ENCODE peak calls at places on chromosomes 16 and 17, in eight cellular contexts. U, F, Q, J, M, L, W and Z are unnamed samples.

GRCh38 chr17:66304304-66305174 is 2.1 kb downstream of the PRKCA start:
- DNase-seq in U (peak), F (no peak), Q (peak), J (peak), M (no peak), L (peak), W (no peak), Z (no peak)

GRCh38 chr17:68297168-68297567 is 5.9 kb downstream of the ARSG start:
- DNase-seq in U (no peak), F (no peak), Q (no peak), J (no peak), M (no peak), L (no peak), W (no peak), Z (no peak)

GRCh38 chr16:11717811-11718210 is 24.8 kb downstream of the TXNDC11 start:
- DNase-seq in U (no peak), F (no peak), Q (no peak), J (no peak), M (no peak), L (no peak), W (no peak), Z (no peak)

GRCh38 chr16:66481943-66482390 is 54.9 kb downstream of the BEAN1 start:
- DNase-seq in U (no peak), F (no peak), Q (no peak), J (no peak), M (no peak), L (no peak), W (no peak), Z (no peak)

GRCh38 chr16:48479319-48479718 is 94.1 kb upstream of the SIAH1 start:
- DNase-seq in U (peak), F (no peak), Q (no peak), J (no peak), M (no peak), L (no peak), W (peak), Z (no peak)

GRCh38 chr16:84752600-84752999 is 52.8 kb downstream of the USP10 start:
- DNase-seq in U (no peak), F (no peak), Q (no peak), J (no peak), M (no peak), L (no peak), W (no peak), Z (no peak)

GRCh38 chr17:71232801-71233559 is 887.8 kb upstream of the SOX9 start:
- DNase-seq in U (no peak), F (no peak), Q (no peak), J (peak), M (no peak), L (no peak), W (no peak), Z (no peak)

GRCh38 chr17:76493505-76494167 is 7.6 kb downstream of the RHBDF2 start:
- DNase-seq in U (no peak), F (no peak), Q (peak), J (no peak), M (no peak), L (no peak), W (no peak), Z (no peak)

GRCh38 chr16:50395763-50396710 is 27.2 kb upstream of the BRD7 start:
- DNase-seq in U (no peak), F (no peak), Q (no peak), J (no peak), M (no peak), L (peak), W (no peak), Z (no peak)

GRCh38 chr16:29729116-29729521 is 16.7 kb downstream of the C16orf54 start:
- DNase-seq in U (peak), F (peak), Q (no peak), J (no peak), M (no peak), L (peak), W (peak), Z (peak)

GRCh38 chr16:24745791-24746190 is 16.3 kb downstream of the TNRC6A start:
- DNase-seq in U (no peak), F (no peak), Q (no peak), J (no peak), M (no peak), L (no peak), W (no peak), Z (no peak)

GRCh38 chr17:8552582-8553320 is 77.8 kb downstream of the MYH10 start:
- DNase-seq in U (no peak), F (no peak), Q (no peak), J (no peak), M (no peak), L (peak), W (peak), Z (peak)

GRCh38 chr16:89890200-89890599 is 16.8 kb downstream of the TCF25 start:
- DNase-seq in U (no peak), F (no peak), Q (no peak), J (no peak), M (no peak), L (no peak), W (no peak), Z (no peak)

GRCh38 chr17:48153711-48154642 is 46.4 kb downstream of the SNX11 start:
- DNase-seq in U (peak), F (no peak), Q (peak), J (peak), M (no peak), L (peak), W (peak), Z (peak)

GRCh38 chr17:40519089-40519775 is 17.8 kb upstream of the TNS4 start:
- DNase-seq in U (no peak), F (peak), Q (no peak), J (no peak), M (no peak), L (no peak), W (no peak), Z (no peak)

GRCh38 chr16:21162661-21163151 is 4.2 kb downstream of the LDAF1 start:
- DNase-seq in U (no peak), F (no peak), Q (no peak), J (peak), M (no peak), L (no peak), W (no peak), Z (peak)

GRCh38 chr17:48814504-48814903 is 2.5 kb downstream of the TTLL6 start:
- DNase-seq in U (peak), F (peak), Q (peak), J (peak), M (peak), L (peak), W (peak), Z (peak)

GRCh38 chr17:44971776-44972483 is 3.8 kb upstream of the C1QL1 start:
- DNase-seq in U (no peak), F (no peak), Q (no peak), J (no peak), M (no peak), L (peak), W (peak), Z (no peak)

GRCh38 chr17:73653810-73654209 is 9.6 kb upstream of the SDK2 start:
- DNase-seq in U (no peak), F (no peak), Q (no peak), J (no peak), M (no peak), L (no peak), W (no peak), Z (no peak)

GRCh38 chr17:73654241-73654640 is 10.0 kb upstream of the SDK2 start:
- DNase-seq in U (no peak), F (no peak), Q (no peak), J (no peak), M (no peak), L (no peak), W (no peak), Z (no peak)

GRCh38 chr17:73658821-73659220 is 14.6 kb upstream of the SDK2 start:
- DNase-seq in U (no peak), F (no peak), Q (no peak), J (no peak), M (no peak), L (no peak), W (no peak), Z (no peak)

GRCh38 chr17:73652886-73653480 is 8.7 kb upstream of the SDK2 start:
- DNase-seq in U (peak), F (no peak), Q (no peak), J (no peak), M (no peak), L (no peak), W (no peak), Z (no peak)

GRCh38 chr17:73657473-73658116 is 13.3 kb upstream of the SDK2 start:
- DNase-seq in U (peak), F (peak), Q (peak), J (peak), M (peak), L (peak), W (peak), Z (no peak)
- TF ChIP-seq CTCF in U (peak), F (peak), Q (peak), J (peak), M (peak), L (peak), W (peak), Z (peak)

GRCh38 chr16:57981636-57982035 is 10.7 kb upstream of the CNGB1 start:
- DNase-seq in U (no peak), F (no peak), Q (no peak), J (peak), M (no peak), L (no peak), W (no peak), Z (no peak)

GRCh38 chr16:57982345-57982744 is 11.4 kb upstream of the CNGB1 start:
- DNase-seq in U (no peak), F (no peak), Q (no peak), J (peak), M (no peak), L (no peak), W (no peak), Z (no peak)

GRCh38 chr16:57977418-57978069 is 6.6 kb upstream of the CNGB1 start:
- DNase-seq in U (peak), F (no peak), Q (no peak), J (no peak), M (no peak), L (no peak), W (peak), Z (no peak)

GRCh38 chr16:57976331-57976796 is 5.4 kb upstream of the CNGB1 start:
- DNase-seq in U (peak), F (no peak), Q (no peak), J (no peak), M (no peak), L (peak), W (no peak), Z (peak)

GRCh38 chr16:57979006-57979585 is 8.2 kb upstream of the CNGB1 start:
- DNase-seq in U (no peak), F (no peak), Q (no peak), J (no peak), M (no peak), L (no peak), W (peak), Z (no peak)
- H3K4me3 ChIP-seq in U (no peak), F (no peak), Q (no peak), J (no peak), M (no peak), L (no peak), W (no peak), Z (no peak)

GRCh38 chr16:72664480-72665408 is 383.2 kb downstream of the ZFHX3 start:
- DNase-seq in U (peak), F (peak), Q (peak), J (peak), M (peak), L (peak), W (peak), Z (peak)
- TF ChIP-seq CTCF in U (no peak), F (no peak), Q (peak), J (no peak), M (peak), L (no peak), W (no peak), Z (no peak)

GRCh38 chr16:669666-670065 is 1.7 kb downstream of the RHOT2 start:
- DNase-seq in U (no peak), F (no peak), Q (no peak), J (no peak), M (no peak), L (no peak), W (no peak), Z (no peak)
- H3K4me3 ChIP-seq in U (no peak), F (no peak), Q (no peak), J (no peak), M (no peak), L (no peak), W (no peak), Z (peak)

DNA sequence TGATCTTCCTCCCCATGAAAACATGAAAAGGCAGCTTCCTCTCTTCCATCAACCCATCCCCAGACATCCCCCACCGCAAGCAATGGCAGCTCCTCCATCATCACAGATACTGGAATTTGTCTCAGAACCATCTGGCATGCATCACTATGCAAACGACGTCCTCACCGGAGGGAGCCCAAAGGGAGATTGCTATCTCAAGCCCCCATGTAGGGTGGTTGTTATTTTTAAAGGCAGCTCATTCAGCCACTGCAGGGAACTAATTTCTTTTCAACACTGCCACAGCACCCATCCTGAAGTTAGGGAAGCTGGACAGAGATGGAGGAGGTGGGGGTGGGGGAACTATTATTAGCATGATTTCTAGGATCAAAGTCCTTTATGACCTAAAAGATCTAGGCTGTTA is 222.6 kb downstream of the FOXL1 start:
- DNase-seq in U (no peak), F (no peak), Q (no peak), J (no peak), M (no peak), L (no peak), W (no peak), Z (no peak)
- TF ChIP-seq CTCF in U (no peak), F (no peak), Q (no peak), J (no peak), M (no peak), L (no peak), W (no peak), Z (no peak)